ENCODE peak calls at places on chromosomes 7 and 10, in six cellular contexts. W is IMR-90, Q is H1, R is neuronal stem cell, A is H9, Y is mesenchymal stem cell. V is an unnamed sample.

GRCh38 chr10:119341236-119342016 is 134.1 kb downstream of the GRK5 start:
- DNase-seq in Y (peak), W (peak), A (no peak), Q (no peak), R (no peak), V (peak)

GRCh38 chr7:92404170-92404614 is 43.1 kb upstream of the GATAD1 start:
- DNase-seq in Y (no peak), A (no peak), R (no peak), W (no peak), Q (no peak), V (no peak)

GRCh38 chr7:143367972-143368371 is 5.5 kb upstream of the FAM131B start:
- DNase-seq in Q (no peak), Y (no peak), R (no peak), W (no peak), A (no peak), V (no peak)

GRCh38 chr10:78333362-78334143 is 299.9 kb downstream of the RPS24 start:
- DNase-seq in Y (no peak), Q (no peak), W (no peak), A (peak), R (no peak), V (no peak)

GRCh38 chr10:74754397-74754796 is 72.0 kb upstream of the KAT6B start:
- DNase-seq in A (peak), Q (no peak), W (peak), R (no peak), Y (no peak), V (no peak)

GRCh38 chr10:114259825-114260224 is 20.8 kb downstream of the VWA2 start:
- DNase-seq in A (no peak), R (no peak), Q (no peak), W (peak), Y (peak), V (no peak)

GRCh38 chr7:73433924-73434700 is 534 bp downstream of the FZD9 start:
- DNase-seq in A (peak), Y (no peak), W (no peak), Q (peak), R (no peak), V (peak)

GRCh38 chr10:16816830-16817124 is 447 bp downstream of the RSU1 start:
- DNase-seq in Q (no peak), R (no peak), W (peak), Y (no peak), A (no peak), V (peak)

GRCh38 chr7:36346260-36346831 is 43.3 kb upstream of the ANLN start:
- DNase-seq in W (no peak), Y (peak), Q (no peak), A (no peak), R (no peak), V (no peak)

GRCh38 chr10:70672165-70672992 is at the start of gene ADAMTS14:
- DNase-seq in Q (peak), A (peak), W (no peak), Y (peak), R (peak), V (no peak)

GRCh38 chr10:89838002-89838615 is 136.7 kb downstream of the KIF20B start:
- DNase-seq in Y (no peak), R (no peak), A (no peak), W (no peak), Q (no peak), V (no peak)

GRCh38 chr10:56537984-56538383 is 176.9 kb upstream of the ZWINT start:
- DNase-seq in W (peak), Y (peak), R (no peak), A (no peak), Q (no peak), V (peak)

GRCh38 chr7:128081351-128081750 is 50.1 kb upstream of the LRRC4 start:
- DNase-seq in R (no peak), Q (no peak), W (no peak), Y (no peak), A (no peak), V (no peak)

GRCh38 chr7:44289341-44290249 is 35.8 kb downstream of the CAMK2B start:
- DNase-seq in W (no peak), Y (no peak), Q (peak), R (no peak), A (peak), V (no peak)

GRCh38 chr7:55550838-55551537 is 21.3 kb downstream of the VOPP1 start:
- DNase-seq in Y (no peak), A (no peak), R (no peak), Q (no peak), W (no peak), V (no peak)

GRCh38 chr10:100186813-100187212 is 984 bp upstream of the ERLIN1 start:
- DNase-seq in Q (no peak), W (no peak), R (no peak), Y (peak), A (no peak), V (no peak)

GRCh38 chr10:91796332-91797076 is 1.7 kb upstream of the TNKS2 start:
- DNase-seq in A (peak), Q (peak), W (no peak), Y (peak), R (no peak), V (no peak)

GRCh38 chr10:122018951-122019413 is 30.0 kb downstream of the TACC2 start:
- DNase-seq in W (no peak), Y (no peak), Q (no peak), R (no peak), A (no peak), V (peak)

GRCh38 chr10:116005301-116005700 is 267.7 kb downstream of the GFRA1 start:
- DNase-seq in R (no peak), A (no peak), Y (no peak), Q (no peak), W (no peak), V (peak)
- H3K14ac ChIP-seq in R (no peak), A (no peak), Y (no peak), Q (no peak), W (no peak), V (no peak)

GRCh38 chr7:157652954-157653826 is 316.4 kb downstream of the DNAJB6 start:
- DNase-seq in Y (no peak), Q (no peak), R (no peak), W (no peak), A (no peak), V (no peak)

GRCh38 chr7:157652161-157652953 is 315.6 kb downstream of the DNAJB6 start:
- DNase-seq in A (no peak), W (no peak), Y (no peak), Q (no peak), R (no peak), V (no peak)

GRCh38 chr7:157651366-157652160 is 314.8 kb downstream of the DNAJB6 start:
- DNase-seq in Q (no peak), W (no peak), R (no peak), Y (no peak), A (no peak), V (no peak)

GRCh38 chr7:157650801-157651200 is 314.0 kb downstream of the DNAJB6 start:
- DNase-seq in W (no peak), A (no peak), R (no peak), Q (no peak), Y (no peak), V (no peak)

GRCh38 chr7:157650131-157650631 is 313.4 kb downstream of the DNAJB6 start:
- DNase-seq in W (no peak), Y (no peak), Q (no peak), R (no peak), A (no peak), V (no peak)
- H4K91ac ChIP-seq in W (no peak), Y (no peak), Q (no peak), R (no peak), A (no peak), V (no peak)

DNA sequence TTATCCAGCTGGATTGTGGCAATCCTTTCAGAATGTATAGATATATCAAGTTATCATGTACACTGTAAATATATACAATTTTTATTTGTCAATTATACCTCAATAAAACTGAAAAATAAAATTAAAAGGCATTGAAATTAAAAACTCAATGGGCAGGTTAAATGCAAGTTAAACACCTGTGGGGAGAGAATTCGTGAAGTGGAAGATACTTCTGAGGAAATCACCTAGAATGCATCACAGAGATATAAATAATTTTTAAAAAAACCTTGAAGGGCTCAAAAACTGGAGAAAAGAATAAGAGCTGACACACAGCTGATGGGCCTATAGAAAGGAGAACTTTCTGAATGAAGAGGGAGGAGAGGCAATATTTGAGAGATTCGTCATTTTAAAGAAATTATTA is 37.2 kb upstream of the DRGX start:
- DNase-seq in R (no peak), Q (no peak), W (no peak), Y (no peak), A (no peak), V (no peak)
- H3K14ac ChIP-seq in R (no peak), Q (no peak), W (no peak), Y (no peak), A (no peak), V (no peak)

DNA sequence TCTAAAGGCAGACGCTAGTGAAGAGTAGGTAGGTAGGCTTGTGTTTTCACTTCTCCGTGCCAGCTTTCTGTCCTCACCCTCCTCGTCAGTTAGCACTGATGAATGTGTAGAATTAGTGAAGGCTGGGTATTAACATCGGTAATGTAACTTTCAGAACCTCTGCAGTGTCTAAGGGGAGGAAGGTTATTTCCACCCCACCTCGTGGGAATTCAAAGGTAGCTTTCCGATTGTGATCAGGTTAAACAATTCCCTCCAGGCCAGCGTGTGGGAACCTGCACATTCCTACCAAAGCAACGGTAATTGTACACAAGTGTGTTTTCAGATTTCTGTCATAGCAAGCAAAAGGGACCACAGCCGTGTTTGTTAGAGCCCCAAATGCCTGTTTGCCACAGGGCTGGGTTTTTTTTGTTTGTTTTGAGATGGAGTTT is 405.0 kb upstream of the GALNT17 start:
- DNase-seq in Y (no peak), A (no peak), R (no peak), W (no peak), Q (no peak), V (peak)
- H4K91ac ChIP-seq in Y (no peak), A (no peak), R (no peak), W (no peak), Q (peak), V (no peak)

GRCh38 chr10:124281666-124282065 is 137.1 kb downstream of the OAT start:
- DNase-seq in Q (no peak), A (no peak), Y (no peak), R (no peak), W (no peak), V (no peak)
- H3K14ac ChIP-seq in Q (no peak), A (no peak), Y (no peak), R (no peak), W (no peak), V (no peak)

GRCh38 chr7:135929249-135929648 is 47.9 kb downstream of the MTPN start:
- DNase-seq in W (peak), Q (no peak), A (no peak), R (no peak), Y (peak), V (no peak)
- H4K91ac ChIP-seq in W (no peak), Q (no peak), A (no peak), R (no peak), Y (no peak), V (no peak)

GRCh38 chr7:4868493-4868892 is 6.7 kb upstream of the PAPOLB start:
- DNase-seq in W (no peak), Q (no peak), A (no peak), Y (no peak), R (no peak), V (no peak)

GRCh38 chr7:4862156-4862555 is 326 bp upstream of the PAPOLB start:
- DNase-seq in R (no peak), Y (no peak), W (no peak), A (no peak), Q (no peak), V (no peak)

GRCh38 chr7:4861673-4862072 is at the start of gene PAPOLB:
- DNase-seq in A (no peak), W (no peak), Y (no peak), Q (no peak), R (no peak), V (no peak)

GRCh38 chr7:4871056-4871680 is 9.3 kb upstream of the PAPOLB start:
- DNase-seq in Y (peak), R (no peak), Q (no peak), A (no peak), W (no peak), V (no peak)

DNA sequence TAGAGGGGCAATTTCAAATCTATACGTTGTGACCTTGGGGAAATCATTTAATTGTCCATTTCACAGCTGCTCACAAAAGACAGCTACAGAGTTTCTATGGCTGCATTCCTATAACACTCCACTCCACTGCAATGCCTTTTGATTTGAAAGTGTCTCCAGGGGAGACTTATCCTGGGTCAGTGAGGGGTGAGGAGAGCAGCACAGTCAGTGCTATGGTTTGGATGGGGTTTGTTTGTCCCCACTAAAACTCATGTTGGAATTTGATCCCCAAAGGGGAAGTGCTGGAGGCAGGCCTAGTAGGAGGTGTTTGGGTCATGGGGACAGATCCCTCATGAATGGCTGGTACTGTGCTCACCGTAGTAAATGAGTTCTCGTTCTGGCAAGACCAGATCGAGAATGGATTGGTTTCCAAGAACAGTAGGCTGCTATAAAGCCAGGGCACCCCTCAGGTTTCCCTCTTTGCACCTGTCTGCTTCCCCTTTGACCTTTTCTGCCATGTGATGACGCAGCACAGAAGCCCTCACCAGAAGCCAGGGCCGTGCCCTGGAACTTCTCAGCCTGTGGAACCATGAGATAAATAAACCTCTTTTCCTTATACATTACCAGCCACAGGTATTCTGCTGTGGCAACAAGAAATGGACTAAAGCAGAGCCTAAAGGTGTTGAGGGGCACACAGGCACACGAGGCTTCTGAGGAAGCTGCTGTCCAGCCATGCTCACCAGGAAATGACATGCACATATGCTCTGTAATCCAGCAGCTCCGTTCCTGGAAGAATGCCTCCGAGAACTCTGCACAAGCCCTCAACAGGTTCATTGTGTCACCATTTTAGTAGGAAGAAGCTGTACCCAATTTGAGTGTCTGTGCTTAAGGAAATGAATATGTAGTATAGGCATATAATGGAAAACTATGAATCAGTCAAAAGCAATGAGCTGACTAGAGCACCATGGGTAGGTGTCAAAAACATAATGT is 5.0 kb upstream of the PAPOLB start:
- DNase-seq in Q (no peak), Y (no peak), W (no peak), R (no peak), A (no peak), V (no peak)
- H3K14ac ChIP-seq in Q (no peak), Y (no peak), W (no peak), R (no peak), A (no peak), V (no peak)

GRCh38 chr7:47777531-47778152 is 170.6 kb downstream of the PKD1L1 start:
- DNase-seq in Y (no peak), W (no peak), Q (no peak), A (no peak), R (no peak), V (peak)

GRCh38 chr7:47776335-47776734 is 171.9 kb downstream of the PKD1L1 start:
- DNase-seq in R (no peak), Q (no peak), W (no peak), A (no peak), Y (no peak), V (peak)

GRCh38 chr7:47772492-47772891 is 175.8 kb downstream of the PKD1L1 start:
- DNase-seq in Y (no peak), Q (no peak), A (no peak), R (no peak), W (no peak), V (no peak)

GRCh38 chr7:47778153-47778661 is 170.1 kb downstream of the PKD1L1 start:
- DNase-seq in W (no peak), A (no peak), Q (no peak), Y (no peak), R (no peak), V (peak)

DNA sequence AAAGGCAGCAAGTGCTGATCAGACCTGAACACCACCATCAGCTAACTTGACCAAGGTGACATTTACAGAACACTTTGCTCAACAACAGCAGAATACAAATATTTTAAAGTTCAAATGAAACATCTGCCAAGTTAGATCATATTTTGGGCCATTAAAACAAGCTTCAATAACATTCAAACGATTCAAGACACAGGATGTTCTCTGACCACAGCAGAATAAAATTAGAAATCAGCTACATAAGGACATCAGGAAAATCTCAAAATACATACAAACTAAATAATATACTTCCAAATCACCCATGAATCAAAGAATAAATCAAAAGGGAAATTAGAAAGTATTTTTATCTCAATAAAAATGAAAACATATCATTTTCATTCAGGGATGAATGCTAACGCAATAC is 173.0 kb downstream of the PKD1L1 start:
- DNase-seq in A (no peak), W (no peak), R (no peak), Q (no peak), Y (no peak), V (no peak)
- H4K91ac ChIP-seq in A (no peak), W (peak), R (no peak), Q (no peak), Y (no peak), V (no peak)

DNA sequence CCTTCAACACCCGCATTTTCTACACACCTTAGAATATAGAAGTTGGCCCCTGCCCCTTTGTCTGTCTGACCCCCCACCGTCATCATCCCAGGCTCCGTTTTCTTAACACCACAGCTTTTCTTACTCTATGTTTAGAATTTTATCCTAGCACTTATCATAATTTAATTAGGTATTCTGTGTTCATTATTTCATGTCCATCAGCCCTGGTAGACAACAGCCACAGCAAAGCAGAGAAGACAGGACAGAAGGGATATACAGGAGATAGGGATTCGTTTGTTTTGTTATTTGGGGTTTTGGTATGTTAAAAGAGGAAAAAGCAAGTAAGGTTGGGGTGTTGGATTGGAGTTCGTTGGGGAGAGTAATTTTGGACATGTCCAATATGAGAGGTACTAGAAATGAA is 48.8 kb downstream of the ITGA8 start:
- DNase-seq in W (no peak), R (no peak), Q (no peak), A (no peak), Y (no peak), V (no peak)
- H3K14ac ChIP-seq in W (no peak), R (no peak), Q (no peak), A (no peak), Y (no peak), V (no peak)

DNA sequence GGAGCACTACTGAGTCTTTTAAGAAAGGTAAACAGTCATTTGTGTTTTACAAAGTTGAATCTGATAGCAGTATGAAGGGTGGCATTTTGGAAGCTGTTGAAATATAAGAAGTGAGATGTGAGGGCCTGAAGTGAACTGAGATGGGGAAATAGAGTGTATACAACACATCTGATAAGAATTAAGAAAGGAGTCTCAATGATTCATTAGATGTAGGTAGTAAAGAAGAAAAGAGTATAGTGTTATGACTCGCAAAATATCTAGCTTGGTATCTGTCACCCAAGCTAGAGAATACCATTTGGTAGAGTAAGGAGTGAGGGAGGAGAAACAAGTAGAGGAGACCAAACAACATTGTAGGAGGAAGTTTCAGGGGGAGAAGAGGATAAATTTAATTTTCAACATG is 5.3 kb downstream of the PTPN12 start:
- DNase-seq in W (peak), Q (no peak), A (no peak), R (no peak), Y (no peak), V (peak)
- H4K91ac ChIP-seq in W (no peak), Q (no peak), A (no peak), R (no peak), Y (no peak), V (no peak)